ENCODE peak calls at places on chromosomes 4 and X, in four cellular contexts. R, I, U and W are unnamed samples.

GRCh38 chr4:163922302-163922701 is 427.8 kb downstream of the TMA16 start:
- DNase-seq in R (no peak), I (no peak), U (no peak), W (no peak)

GRCh38 chr4:76969941-76970529 is 20.5 kb downstream of the SEPTIN11 start:
- DNase-seq in R (no peak), I (no peak), U (no peak), W (no peak)

GRCh38 chr4:96183630-96184029 is 343.7 kb downstream of the PDHA2 start:
- DNase-seq in R (no peak), I (no peak), U (no peak), W (no peak)

GRCh38 chrX:9856596-9856995 is 70.4 kb downstream of the SHROOM2 start:
- DNase-seq in R (no peak), I (no peak), U (no peak), W (no peak)

GRCh38 chrX:149453030-149453429 is 52.1 kb downstream of the IDS start:
- DNase-seq in R (no peak), I (no peak), U (no peak), W (no peak)

GRCh38 chr4:89109841-89110540 is 1.3 kb upstream of the TIGD2 start:
- DNase-seq in R (no peak), I (no peak), U (peak), W (no peak)

GRCh38 chr4:116516711-116517110 is 568.7 kb downstream of the TRAM1L1 start:
- DNase-seq in R (no peak), I (no peak), U (no peak), W (no peak)

GRCh38 chr4:101086801-101087586 is 260.3 kb downstream of the PPP3CA start:
- DNase-seq in R (no peak), I (no peak), U (peak), W (no peak)

GRCh38 chr4:85733798-85734197 is 258.8 kb downstream of the ARHGAP24 start:
- DNase-seq in R (no peak), I (no peak), U (no peak), W (no peak)

GRCh38 chrX:10159069-10159468 is 2.3 kb downstream of the CLCN4 start:
- DNase-seq in R (no peak), I (no peak), U (no peak), W (no peak)

GRCh38 chr4:742096-742741 is 36.6 kb downstream of the PCGF3 start:
- DNase-seq in R (no peak), I (no peak), U (no peak), W (no peak)

GRCh38 chr4:47490550-47490949 is 5.5 kb downstream of the ATP10D start:
- DNase-seq in R (no peak), I (peak), U (peak), W (no peak)

GRCh38 chr4:61246003-61246402 is 45.9 kb downstream of the ADGRL3 start:
- DNase-seq in R (no peak), I (peak), U (no peak), W (no peak)

GRCh38 chrX:15564981-15565579 is 35.7 kb downstream of the ACE2 start:
- DNase-seq in R (peak), I (peak), U (peak), W (no peak)

GRCh38 chr4:85147481-85148076 is 181.1 kb upstream of the WDFY3 start:
- DNase-seq in R (no peak), I (peak), U (peak), W (no peak)

GRCh38 chr4:150145950-150146340 is 67.7 kb downstream of the DCLK2 start:
- DNase-seq in R (no peak), I (no peak), U (no peak), W (no peak)

GRCh38 chrX:140766024-140766611 is 56.6 kb downstream of the LINC00632 start:
- DNase-seq in R (peak), I (no peak), U (peak), W (no peak)

DNA sequence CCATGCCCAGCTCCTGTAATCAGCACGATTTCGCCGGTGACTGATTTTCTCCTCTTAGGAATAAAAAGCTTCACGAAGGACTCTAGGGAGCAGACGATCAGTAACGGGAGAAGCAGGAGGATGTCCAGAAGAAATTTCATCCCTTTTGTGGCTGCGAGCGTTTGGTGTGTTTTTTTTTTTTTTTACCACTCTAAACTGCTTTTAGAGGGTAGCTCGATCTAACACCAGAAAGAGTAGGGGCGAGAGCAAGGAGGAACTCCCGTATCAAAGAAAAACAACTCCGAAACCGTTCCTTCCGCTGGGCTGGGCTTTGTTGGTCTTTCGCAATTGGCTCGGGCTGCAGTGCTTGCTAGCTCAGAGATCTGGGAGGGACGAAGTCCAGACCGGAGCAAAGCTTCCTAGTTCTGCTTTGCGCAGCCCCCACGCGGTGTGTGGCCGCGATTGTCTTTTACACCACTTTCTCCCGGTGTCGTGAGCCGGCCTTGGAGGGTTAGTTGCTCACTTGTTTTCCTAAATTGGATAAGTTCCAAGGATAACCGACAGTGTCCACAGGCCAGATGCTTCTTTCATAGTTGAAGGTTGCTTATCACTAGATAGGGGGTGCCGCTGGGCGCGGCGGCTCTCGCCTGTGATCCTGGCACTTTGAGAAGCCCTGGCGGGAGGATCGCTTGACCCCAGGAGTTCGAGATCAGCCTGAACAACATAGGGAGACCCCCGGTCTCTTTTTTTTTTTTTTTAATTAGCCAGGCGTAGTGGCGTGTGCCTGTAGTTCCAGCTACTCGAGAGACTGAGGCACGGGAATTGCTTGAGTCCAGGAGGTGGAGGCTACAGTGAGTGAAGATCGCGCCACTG is at the start of gene HSD17B11:
- DNase-seq in R (peak), I (peak), U (peak), W (peak)
- TF ChIP-seq CTCF in R (no peak), I (peak), U (no peak), W (peak)

GRCh38 chr4:78296261-78296660 is 239.1 kb downstream of the FRAS1 start:
- DNase-seq in R (no peak), I (no peak), U (no peak), W (no peak)
- TF ChIP-seq CTCF in R (no peak), I (no peak), U (no peak), W (no peak)

GRCh38 chr4:139955600-139955999 is 198.4 kb downstream of the MAML3 start:
- DNase-seq in R (no peak), I (no peak), U (no peak), W (no peak)
- TF ChIP-seq CTCF in R (no peak), I (no peak), U (no peak), W (no peak)

GRCh38 chr4:134539729-134540231 is 338.2 kb upstream of the PABPC4L start:
- DNase-seq in R (no peak), I (no peak), U (no peak), W (no peak)

GRCh38 chr4:134544303-134544761 is 342.7 kb upstream of the PABPC4L start:
- DNase-seq in R (no peak), I (peak), U (no peak), W (no peak)

GRCh38 chr4:134546279-134546678 is 344.7 kb upstream of the PABPC4L start:
- DNase-seq in R (no peak), I (no peak), U (no peak), W (no peak)

GRCh38 chr4:134540588-134540987 is 339.0 kb upstream of the PABPC4L start:
- DNase-seq in R (no peak), I (no peak), U (no peak), W (no peak)
- TF ChIP-seq CTCF in R (no peak), I (no peak), U (no peak), W (no peak)

GRCh38 chrX:131729295-131729694 is 185.4 kb downstream of the OR13H1 start:
- DNase-seq in R (no peak), I (peak), U (no peak), W (peak)
- TF ChIP-seq CTCF in R (no peak), I (no peak), U (no peak), W (no peak)